ENCODE peak calls at places on chromosomes 4 and X, in ten cellular contexts. One of them, this sample, is unnamed.

GRCh38 chr4:186554890-186555827 is at the start of gene MTNR1A:
- DNase-seq in SK-N-DZ: peak
- DNase-seq in keratinocyte: no peak
- DNase-seq in stimulated activated CD8-positive, alpha-beta memory T cell treated with anti-CD3 and anti-CD28 coated beads, Interleukin-7, amount 100 ng/mL, for 1 hour: no peak
- DNase-seq in heart right ventricle: no peak
- DNase-seq in stimulated activated CD4-positive, alpha-beta T cell treated with anti-CD3 and anti-CD28 coated beads, TNF-alpha, amount 100 ng/mL, for 24 hours: no peak
- DNase-seq in sigmoid colon: no peak
- DNase-seq in caudate nucleus: no peak
- DNase-seq in AG09309: no peak
- DNase-seq in heart left ventricle: no peak
- DNase-seq in this sample: no peak

GRCh38 chr4:57943672-57944071 is 833.5 kb upstream of the IGFBP7 start:
- DNase-seq in AG09309: no peak
- DNase-seq in caudate nucleus: no peak
- DNase-seq in SK-N-DZ: peak
- DNase-seq in stimulated activated CD4-positive, alpha-beta T cell treated with anti-CD3 and anti-CD28 coated beads, TNF-alpha, amount 100 ng/mL, for 24 hours: no peak
- DNase-seq in heart right ventricle: no peak
- DNase-seq in heart left ventricle: no peak
- DNase-seq in keratinocyte: no peak
- DNase-seq in stimulated activated CD8-positive, alpha-beta memory T cell treated with anti-CD3 and anti-CD28 coated beads, Interleukin-7, amount 100 ng/mL, for 1 hour: no peak
- DNase-seq in sigmoid colon: no peak
- DNase-seq in this sample: no peak

GRCh38 chr4:84995386-84995785 is 28.9 kb upstream of the WDFY3 start:
- DNase-seq in heart right ventricle: no peak
- DNase-seq in keratinocyte: no peak
- DNase-seq in stimulated activated CD4-positive, alpha-beta T cell treated with anti-CD3 and anti-CD28 coated beads, TNF-alpha, amount 100 ng/mL, for 24 hours: no peak
- DNase-seq in caudate nucleus: no peak
- DNase-seq in SK-N-DZ: no peak
- DNase-seq in AG09309: no peak
- DNase-seq in sigmoid colon: no peak
- DNase-seq in stimulated activated CD8-positive, alpha-beta memory T cell treated with anti-CD3 and anti-CD28 coated beads, Interleukin-7, amount 100 ng/mL, for 1 hour: no peak
- DNase-seq in heart left ventricle: no peak
- DNase-seq in this sample: no peak

GRCh38 chr4:1200425-1201035 is 28.1 kb upstream of the SPON2 start:
- DNase-seq in caudate nucleus: no peak
- DNase-seq in AG09309: no peak
- DNase-seq in heart right ventricle: peak
- DNase-seq in stimulated activated CD8-positive, alpha-beta memory T cell treated with anti-CD3 and anti-CD28 coated beads, Interleukin-7, amount 100 ng/mL, for 1 hour: no peak
- DNase-seq in heart left ventricle: peak
- DNase-seq in sigmoid colon: peak
- DNase-seq in SK-N-DZ: no peak
- DNase-seq in keratinocyte: no peak
- DNase-seq in stimulated activated CD4-positive, alpha-beta T cell treated with anti-CD3 and anti-CD28 coated beads, TNF-alpha, amount 100 ng/mL, for 24 hours: no peak
- DNase-seq in this sample: no peak

GRCh38 chr4:147846318-147847135 is 114.6 kb downstream of the ARHGAP10 start:
- DNase-seq in heart left ventricle: no peak
- DNase-seq in stimulated activated CD8-positive, alpha-beta memory T cell treated with anti-CD3 and anti-CD28 coated beads, Interleukin-7, amount 100 ng/mL, for 1 hour: no peak
- DNase-seq in stimulated activated CD4-positive, alpha-beta T cell treated with anti-CD3 and anti-CD28 coated beads, TNF-alpha, amount 100 ng/mL, for 24 hours: no peak
- DNase-seq in SK-N-DZ: no peak
- DNase-seq in keratinocyte: no peak
- DNase-seq in caudate nucleus: no peak
- DNase-seq in heart right ventricle: no peak
- DNase-seq in AG09309: no peak
- DNase-seq in sigmoid colon: no peak
- DNase-seq in this sample: no peak

GRCh38 chrX:10726647-10727046 is 106.3 kb upstream of the MID1 start:
- DNase-seq in SK-N-DZ: no peak
- DNase-seq in stimulated activated CD8-positive, alpha-beta memory T cell treated with anti-CD3 and anti-CD28 coated beads, Interleukin-7, amount 100 ng/mL, for 1 hour: no peak
- DNase-seq in heart left ventricle: no peak
- DNase-seq in keratinocyte: no peak
- DNase-seq in sigmoid colon: no peak
- DNase-seq in AG09309: peak
- DNase-seq in caudate nucleus: no peak
- DNase-seq in heart right ventricle: no peak
- DNase-seq in stimulated activated CD4-positive, alpha-beta T cell treated with anti-CD3 and anti-CD28 coated beads, TNF-alpha, amount 100 ng/mL, for 24 hours: no peak
- DNase-seq in this sample: no peak

GRCh38 chrX:76520273-76521054 is 93.0 kb downstream of the MAGEE1 start:
- DNase-seq in stimulated activated CD8-positive, alpha-beta memory T cell treated with anti-CD3 and anti-CD28 coated beads, Interleukin-7, amount 100 ng/mL, for 1 hour: no peak
- DNase-seq in heart left ventricle: no peak
- DNase-seq in stimulated activated CD4-positive, alpha-beta T cell treated with anti-CD3 and anti-CD28 coated beads, TNF-alpha, amount 100 ng/mL, for 24 hours: no peak
- DNase-seq in heart right ventricle: no peak
- DNase-seq in sigmoid colon: no peak
- DNase-seq in SK-N-DZ: no peak
- DNase-seq in keratinocyte: no peak
- DNase-seq in AG09309: no peak
- DNase-seq in caudate nucleus: no peak
- DNase-seq in this sample: no peak

GRCh38 chrX:54352677-54353076 is 5.2 kb downstream of the WNK3 start:
- DNase-seq in keratinocyte: no peak
- DNase-seq in SK-N-DZ: no peak
- DNase-seq in heart left ventricle: no peak
- DNase-seq in AG09309: no peak
- DNase-seq in sigmoid colon: no peak
- DNase-seq in stimulated activated CD4-positive, alpha-beta T cell treated with anti-CD3 and anti-CD28 coated beads, TNF-alpha, amount 100 ng/mL, for 24 hours: no peak
- DNase-seq in stimulated activated CD8-positive, alpha-beta memory T cell treated with anti-CD3 and anti-CD28 coated beads, Interleukin-7, amount 100 ng/mL, for 1 hour: no peak
- DNase-seq in caudate nucleus: no peak
- DNase-seq in heart right ventricle: no peak
- DNase-seq in this sample: no peak

GRCh38 chr4:3346146-3346545 is 53.3 kb downstream of the RGS12 start:
- DNase-seq in keratinocyte: peak
- DNase-seq in heart right ventricle: peak
- DNase-seq in stimulated activated CD4-positive, alpha-beta T cell treated with anti-CD3 and anti-CD28 coated beads, TNF-alpha, amount 100 ng/mL, for 24 hours: no peak
- DNase-seq in sigmoid colon: no peak
- DNase-seq in SK-N-DZ: peak
- DNase-seq in heart left ventricle: no peak
- DNase-seq in stimulated activated CD8-positive, alpha-beta memory T cell treated with anti-CD3 and anti-CD28 coated beads, Interleukin-7, amount 100 ng/mL, for 1 hour: no peak
- DNase-seq in caudate nucleus: no peak
- DNase-seq in AG09309: peak
- DNase-seq in this sample: no peak

GRCh38 chrX:97895751-97896150 is 1012.0 kb downstream of the RPA4 start:
- DNase-seq in AG09309: peak
- DNase-seq in caudate nucleus: no peak
- DNase-seq in keratinocyte: no peak
- DNase-seq in heart left ventricle: no peak
- DNase-seq in heart right ventricle: no peak
- DNase-seq in stimulated activated CD4-positive, alpha-beta T cell treated with anti-CD3 and anti-CD28 coated beads, TNF-alpha, amount 100 ng/mL, for 24 hours: no peak
- DNase-seq in stimulated activated CD8-positive, alpha-beta memory T cell treated with anti-CD3 and anti-CD28 coated beads, Interleukin-7, amount 100 ng/mL, for 1 hour: no peak
- DNase-seq in SK-N-DZ: no peak
- DNase-seq in sigmoid colon: no peak
- DNase-seq in this sample: no peak

GRCh38 chrX:68411729-68412128 is 21.6 kb downstream of the OPHN1 start:
- DNase-seq in AG09309: no peak
- DNase-seq in sigmoid colon: no peak
- DNase-seq in caudate nucleus: no peak
- DNase-seq in stimulated activated CD8-positive, alpha-beta memory T cell treated with anti-CD3 and anti-CD28 coated beads, Interleukin-7, amount 100 ng/mL, for 1 hour: no peak
- DNase-seq in heart left ventricle: no peak
- DNase-seq in keratinocyte: no peak
- DNase-seq in SK-N-DZ: no peak
- DNase-seq in stimulated activated CD4-positive, alpha-beta T cell treated with anti-CD3 and anti-CD28 coated beads, TNF-alpha, amount 100 ng/mL, for 24 hours: no peak
- DNase-seq in heart right ventricle: no peak
- DNase-seq in this sample: no peak

GRCh38 chrX:38805294-38806053 is 4.2 kb downstream of the MID1IP1 start:
- DNase-seq in heart left ventricle: peak
- DNase-seq in SK-N-DZ: peak
- DNase-seq in AG09309: peak
- DNase-seq in sigmoid colon: peak
- DNase-seq in stimulated activated CD8-positive, alpha-beta memory T cell treated with anti-CD3 and anti-CD28 coated beads, Interleukin-7, amount 100 ng/mL, for 1 hour: no peak
- DNase-seq in heart right ventricle: peak
- DNase-seq in caudate nucleus: peak
- DNase-seq in stimulated activated CD4-positive, alpha-beta T cell treated with anti-CD3 and anti-CD28 coated beads, TNF-alpha, amount 100 ng/mL, for 24 hours: peak
- DNase-seq in keratinocyte: no peak
- DNase-seq in this sample: no peak

GRCh38 chr4:112765317-112765989 is 128.5 kb downstream of the LARP7 start:
- DNase-seq in heart right ventricle: no peak
- DNase-seq in SK-N-DZ: peak
- DNase-seq in sigmoid colon: no peak
- DNase-seq in AG09309: no peak
- DNase-seq in stimulated activated CD8-positive, alpha-beta memory T cell treated with anti-CD3 and anti-CD28 coated beads, Interleukin-7, amount 100 ng/mL, for 1 hour: no peak
- DNase-seq in caudate nucleus: no peak
- DNase-seq in heart left ventricle: no peak
- DNase-seq in keratinocyte: no peak
- DNase-seq in stimulated activated CD4-positive, alpha-beta T cell treated with anti-CD3 and anti-CD28 coated beads, TNF-alpha, amount 100 ng/mL, for 24 hours: no peak
- DNase-seq in this sample: no peak

GRCh38 chr4:110055014-110055768 is 142.5 kb downstream of the EGF start:
- DNase-seq in keratinocyte: no peak
- DNase-seq in heart right ventricle: no peak
- DNase-seq in sigmoid colon: no peak
- DNase-seq in stimulated activated CD8-positive, alpha-beta memory T cell treated with anti-CD3 and anti-CD28 coated beads, Interleukin-7, amount 100 ng/mL, for 1 hour: no peak
- DNase-seq in SK-N-DZ: no peak
- DNase-seq in stimulated activated CD4-positive, alpha-beta T cell treated with anti-CD3 and anti-CD28 coated beads, TNF-alpha, amount 100 ng/mL, for 24 hours: no peak
- DNase-seq in caudate nucleus: no peak
- DNase-seq in AG09309: no peak
- DNase-seq in heart left ventricle: no peak
- DNase-seq in this sample: no peak

GRCh38 chr4:151302432-151302831 is 23.0 kb downstream of the SH3D19 start:
- DNase-seq in sigmoid colon: no peak
- DNase-seq in SK-N-DZ: no peak
- DNase-seq in AG09309: no peak
- DNase-seq in caudate nucleus: no peak
- DNase-seq in heart left ventricle: no peak
- DNase-seq in keratinocyte: no peak
- DNase-seq in stimulated activated CD4-positive, alpha-beta T cell treated with anti-CD3 and anti-CD28 coated beads, TNF-alpha, amount 100 ng/mL, for 24 hours: no peak
- DNase-seq in stimulated activated CD8-positive, alpha-beta memory T cell treated with anti-CD3 and anti-CD28 coated beads, Interleukin-7, amount 100 ng/mL, for 1 hour: no peak
- DNase-seq in heart right ventricle: no peak
- DNase-seq in this sample: no peak

GRCh38 chr4:2357821-2358745 is 60.4 kb downstream of the ZFYVE28 start:
- DNase-seq in heart right ventricle: no peak
- DNase-seq in stimulated activated CD4-positive, alpha-beta T cell treated with anti-CD3 and anti-CD28 coated beads, TNF-alpha, amount 100 ng/mL, for 24 hours: no peak
- DNase-seq in heart left ventricle: no peak
- DNase-seq in keratinocyte: no peak
- DNase-seq in SK-N-DZ: no peak
- DNase-seq in caudate nucleus: no peak
- DNase-seq in sigmoid colon: peak
- DNase-seq in stimulated activated CD8-positive, alpha-beta memory T cell treated with anti-CD3 and anti-CD28 coated beads, Interleukin-7, amount 100 ng/mL, for 1 hour: no peak
- DNase-seq in AG09309: no peak
- DNase-seq in this sample: no peak

GRCh38 chr4:7368296-7368695 is 66.4 kb downstream of the PSAPL1 start:
- DNase-seq in heart left ventricle: no peak
- DNase-seq in stimulated activated CD4-positive, alpha-beta T cell treated with anti-CD3 and anti-CD28 coated beads, TNF-alpha, amount 100 ng/mL, for 24 hours: no peak
- DNase-seq in heart right ventricle: no peak
- DNase-seq in keratinocyte: no peak
- DNase-seq in stimulated activated CD8-positive, alpha-beta memory T cell treated with anti-CD3 and anti-CD28 coated beads, Interleukin-7, amount 100 ng/mL, for 1 hour: no peak
- DNase-seq in AG09309: no peak
- DNase-seq in sigmoid colon: peak
- DNase-seq in caudate nucleus: no peak
- DNase-seq in SK-N-DZ: no peak
- DNase-seq in this sample: no peak

GRCh38 chr4:828641-829271 is 2.8 kb upstream of the CPLX1 start:
- DNase-seq in stimulated activated CD8-positive, alpha-beta memory T cell treated with anti-CD3 and anti-CD28 coated beads, Interleukin-7, amount 100 ng/mL, for 1 hour: no peak
- DNase-seq in stimulated activated CD4-positive, alpha-beta T cell treated with anti-CD3 and anti-CD28 coated beads, TNF-alpha, amount 100 ng/mL, for 24 hours: no peak
- DNase-seq in AG09309: no peak
- DNase-seq in SK-N-DZ: peak
- DNase-seq in sigmoid colon: peak
- DNase-seq in caudate nucleus: no peak
- DNase-seq in heart right ventricle: peak
- DNase-seq in keratinocyte: no peak
- DNase-seq in heart left ventricle: peak
- DNase-seq in this sample: no peak

GRCh38 chr4:108144451-108144850 is 24.3 kb downstream of the LEF1 start:
- DNase-seq in heart right ventricle: no peak
- DNase-seq in stimulated activated CD8-positive, alpha-beta memory T cell treated with anti-CD3 and anti-CD28 coated beads, Interleukin-7, amount 100 ng/mL, for 1 hour: no peak
- DNase-seq in stimulated activated CD4-positive, alpha-beta T cell treated with anti-CD3 and anti-CD28 coated beads, TNF-alpha, amount 100 ng/mL, for 24 hours: no peak
- DNase-seq in SK-N-DZ: no peak
- DNase-seq in AG09309: no peak
- DNase-seq in keratinocyte: no peak
- DNase-seq in heart left ventricle: no peak
- DNase-seq in sigmoid colon: no peak
- DNase-seq in caudate nucleus: no peak
- DNase-seq in this sample: no peak

GRCh38 chr4:170011921-170012628 is 14.1 kb downstream of the MFAP3L start:
- DNase-seq in sigmoid colon: no peak
- DNase-seq in SK-N-DZ: no peak
- DNase-seq in stimulated activated CD8-positive, alpha-beta memory T cell treated with anti-CD3 and anti-CD28 coated beads, Interleukin-7, amount 100 ng/mL, for 1 hour: no peak
- DNase-seq in AG09309: no peak
- DNase-seq in heart left ventricle: no peak
- DNase-seq in keratinocyte: no peak
- DNase-seq in stimulated activated CD4-positive, alpha-beta T cell treated with anti-CD3 and anti-CD28 coated beads, TNF-alpha, amount 100 ng/mL, for 24 hours: no peak
- DNase-seq in heart right ventricle: no peak
- DNase-seq in caudate nucleus: no peak
- DNase-seq in this sample: no peak

GRCh38 chr4:111510535-111510934 is 634.7 kb upstream of the FAM241A start:
- DNase-seq in AG09309: no peak
- DNase-seq in heart right ventricle: no peak
- DNase-seq in stimulated activated CD8-positive, alpha-beta memory T cell treated with anti-CD3 and anti-CD28 coated beads, Interleukin-7, amount 100 ng/mL, for 1 hour: no peak
- DNase-seq in caudate nucleus: no peak
- DNase-seq in stimulated activated CD4-positive, alpha-beta T cell treated with anti-CD3 and anti-CD28 coated beads, TNF-alpha, amount 100 ng/mL, for 24 hours: no peak
- DNase-seq in keratinocyte: no peak
- DNase-seq in heart left ventricle: no peak
- DNase-seq in SK-N-DZ: no peak
- DNase-seq in sigmoid colon: no peak
- DNase-seq in this sample: no peak

GRCh38 chr4:87807402-87807801 is 8.0 kb downstream of the IBSP start:
- DNase-seq in heart right ventricle: no peak
- DNase-seq in stimulated activated CD4-positive, alpha-beta T cell treated with anti-CD3 and anti-CD28 coated beads, TNF-alpha, amount 100 ng/mL, for 24 hours: no peak
- DNase-seq in keratinocyte: no peak
- DNase-seq in SK-N-DZ: no peak
- DNase-seq in stimulated activated CD8-positive, alpha-beta memory T cell treated with anti-CD3 and anti-CD28 coated beads, Interleukin-7, amount 100 ng/mL, for 1 hour: no peak
- DNase-seq in sigmoid colon: no peak
- DNase-seq in AG09309: peak
- DNase-seq in caudate nucleus: no peak
- DNase-seq in heart left ventricle: no peak
- DNase-seq in this sample: no peak

GRCh38 chrX:147884958-147885357 is 26.8 kb upstream of the FMR1 start:
- DNase-seq in caudate nucleus: no peak
- DNase-seq in keratinocyte: no peak
- DNase-seq in heart right ventricle: no peak
- DNase-seq in stimulated activated CD8-positive, alpha-beta memory T cell treated with anti-CD3 and anti-CD28 coated beads, Interleukin-7, amount 100 ng/mL, for 1 hour: no peak
- DNase-seq in SK-N-DZ: no peak
- DNase-seq in heart left ventricle: no peak
- DNase-seq in sigmoid colon: no peak
- DNase-seq in AG09309: no peak
- DNase-seq in stimulated activated CD4-positive, alpha-beta T cell treated with anti-CD3 and anti-CD28 coated beads, TNF-alpha, amount 100 ng/mL, for 24 hours: no peak
- DNase-seq in this sample: no peak

GRCh38 chr4:185020293-185020808 is 2.1 kb downstream of the HELT start:
- DNase-seq in AG09309: no peak
- DNase-seq in keratinocyte: no peak
- DNase-seq in SK-N-DZ: no peak
- DNase-seq in stimulated activated CD4-positive, alpha-beta T cell treated with anti-CD3 and anti-CD28 coated beads, TNF-alpha, amount 100 ng/mL, for 24 hours: no peak
- DNase-seq in sigmoid colon: no peak
- DNase-seq in heart left ventricle: no peak
- DNase-seq in heart right ventricle: no peak
- DNase-seq in stimulated activated CD8-positive, alpha-beta memory T cell treated with anti-CD3 and anti-CD28 coated beads, Interleukin-7, amount 100 ng/mL, for 1 hour: no peak
- DNase-seq in caudate nucleus: no peak
- DNase-seq in this sample: no peak

GRCh38 chr4:169410839-169411770 is 140.3 kb upstream of the SH3RF1 start:
- DNase-seq in heart left ventricle: peak
- DNase-seq in keratinocyte: no peak
- DNase-seq in heart right ventricle: peak
- DNase-seq in caudate nucleus: no peak
- DNase-seq in stimulated activated CD8-positive, alpha-beta memory T cell treated with anti-CD3 and anti-CD28 coated beads, Interleukin-7, amount 100 ng/mL, for 1 hour: no peak
- DNase-seq in sigmoid colon: no peak
- DNase-seq in SK-N-DZ: no peak
- DNase-seq in stimulated activated CD4-positive, alpha-beta T cell treated with anti-CD3 and anti-CD28 coated beads, TNF-alpha, amount 100 ng/mL, for 24 hours: no peak
- DNase-seq in AG09309: peak
- DNase-seq in this sample: no peak

GRCh38 chr4:6549445-6549844 is 25.5 kb upstream of the MAN2B2 start:
- DNase-seq in keratinocyte: no peak
- DNase-seq in heart left ventricle: no peak
- DNase-seq in sigmoid colon: no peak
- DNase-seq in caudate nucleus: no peak
- DNase-seq in SK-N-DZ: no peak
- DNase-seq in AG09309: no peak
- DNase-seq in stimulated activated CD4-positive, alpha-beta T cell treated with anti-CD3 and anti-CD28 coated beads, TNF-alpha, amount 100 ng/mL, for 24 hours: no peak
- DNase-seq in stimulated activated CD8-positive, alpha-beta memory T cell treated with anti-CD3 and anti-CD28 coated beads, Interleukin-7, amount 100 ng/mL, for 1 hour: no peak
- DNase-seq in heart right ventricle: no peak
- DNase-seq in this sample: no peak

GRCh38 chr4:177489847-177490246 is 47.6 kb upstream of the AGA start:
- DNase-seq in heart left ventricle: no peak
- DNase-seq in caudate nucleus: no peak
- DNase-seq in heart right ventricle: no peak
- DNase-seq in keratinocyte: no peak
- DNase-seq in stimulated activated CD4-positive, alpha-beta T cell treated with anti-CD3 and anti-CD28 coated beads, TNF-alpha, amount 100 ng/mL, for 24 hours: no peak
- DNase-seq in sigmoid colon: no peak
- DNase-seq in SK-N-DZ: no peak
- DNase-seq in AG09309: no peak
- DNase-seq in stimulated activated CD8-positive, alpha-beta memory T cell treated with anti-CD3 and anti-CD28 coated beads, Interleukin-7, amount 100 ng/mL, for 1 hour: no peak
- DNase-seq in this sample: no peak